ENCODE peak calls at places on chromosomes 1 and 21, in four cellular contexts. One of them, this sample, is unnamed.

GRCh38 chr1:173341307-173341706 is 134.2 kb upstream of the TNFSF4 start:
- DNase-seq in nephron progenitor cell: no peak
- DNase-seq in neural progenitor cell: no peak
- DNase-seq in progenitor cell of endocrine pancreas: no peak
- DNase-seq in this sample: no peak

GRCh38 chr1:22024485-22025367 is 23.3 kb downstream of the CELA3A start:
- DNase-seq in nephron progenitor cell: peak; percentile 45
- DNase-seq in neural progenitor cell: peak; percentile 73
- DNase-seq in progenitor cell of endocrine pancreas: peak; percentile 17
- DNase-seq in this sample: peak; percentile 69

GRCh38 chr1:225519166-225519863 is 91.5 kb upstream of the LBR start:
- DNase-seq in nephron progenitor cell: no peak
- DNase-seq in neural progenitor cell: peak; percentile 43
- DNase-seq in progenitor cell of endocrine pancreas: no peak
- DNase-seq in this sample: no peak

GRCh38 chr21:44301093-44301492 is 1.2 kb downstream of the PFKL start:
- DNase-seq in neural progenitor cell: no peak
- DNase-seq in progenitor cell of endocrine pancreas: no peak
- DNase-seq in nephron progenitor cell: no peak
- DNase-seq in this sample: no peak

GRCh38 chr1:176073524-176074157 is 133.4 kb downstream of the COP1 start:
- DNase-seq in progenitor cell of endocrine pancreas: no peak
- DNase-seq in nephron progenitor cell: peak; percentile 52
- DNase-seq in neural progenitor cell: peak; percentile 88
- DNase-seq in this sample: no peak

GRCh38 chr1:197130677-197131304 is 15.7 kb downstream of the ASPM start:
- DNase-seq in progenitor cell of endocrine pancreas: no peak
- DNase-seq in neural progenitor cell: no peak
- DNase-seq in nephron progenitor cell: no peak
- DNase-seq in this sample: no peak

GRCh38 chr1:21297975-21298374 is 7.7 kb upstream of the ECE1 start:
- DNase-seq in neural progenitor cell: no peak
- DNase-seq in progenitor cell of endocrine pancreas: no peak
- DNase-seq in nephron progenitor cell: no peak
- DNase-seq in this sample: no peak

GRCh38 chr21:43922949-43923348 is 57.9 kb downstream of the AGPAT3 start:
- DNase-seq in nephron progenitor cell: no peak
- DNase-seq in progenitor cell of endocrine pancreas: no peak
- DNase-seq in neural progenitor cell: no peak
- DNase-seq in this sample: no peak

GRCh38 chr1:174276087-174276486 is 116.8 kb downstream of the RABGAP1L start:
- DNase-seq in progenitor cell of endocrine pancreas: no peak
- DNase-seq in neural progenitor cell: no peak
- DNase-seq in nephron progenitor cell: no peak
- DNase-seq in this sample: no peak

GRCh38 chr1:198903203-198903602 is 264.4 kb downstream of the PTPRC start:
- DNase-seq in neural progenitor cell: peak; percentile 55
- DNase-seq in progenitor cell of endocrine pancreas: no peak
- DNase-seq in nephron progenitor cell: peak; percentile 16
- DNase-seq in this sample: peak; percentile 28

GRCh38 chr1:64171797-64172281 is 31.6 kb upstream of the UBE2U start:
- DNase-seq in progenitor cell of endocrine pancreas: no peak
- DNase-seq in nephron progenitor cell: no peak
- DNase-seq in neural progenitor cell: no peak
- DNase-seq in this sample: no peak

GRCh38 chr1:61056674-61057439 is 25.5 kb upstream of the NFIA start:
- DNase-seq in neural progenitor cell: peak; percentile 49
- DNase-seq in nephron progenitor cell: peak; percentile 51
- DNase-seq in progenitor cell of endocrine pancreas: no peak
- DNase-seq in this sample: peak; percentile 40

GRCh38 chr21:46083271-46084040 is 14.5 kb upstream of the COL6A2 start:
- DNase-seq in progenitor cell of endocrine pancreas: no peak
- DNase-seq in nephron progenitor cell: no peak
- DNase-seq in neural progenitor cell: no peak
- DNase-seq in this sample: no peak

GRCh38 chr1:203520315-203520714 is 26.4 kb downstream of the OPTC start:
- DNase-seq in neural progenitor cell: no peak
- DNase-seq in nephron progenitor cell: no peak
- DNase-seq in progenitor cell of endocrine pancreas: no peak
- DNase-seq in this sample: no peak

GRCh38 chr21:29098156-29098555 is 24.7 kb upstream of the CCT8 start:
- DNase-seq in progenitor cell of endocrine pancreas: no peak
- DNase-seq in nephron progenitor cell: no peak
- DNase-seq in neural progenitor cell: no peak
- DNase-seq in this sample: no peak

GRCh38 chr1:165235777-165236285 is 120.7 kb downstream of the LMX1A start:
- DNase-seq in progenitor cell of endocrine pancreas: no peak
- DNase-seq in neural progenitor cell: peak; percentile 90
- DNase-seq in nephron progenitor cell: peak; percentile 66
- DNase-seq in this sample: peak; percentile 61

GRCh38 chr1:116881879-116882520 is 27.7 kb upstream of the PTGFRN start:
- DNase-seq in neural progenitor cell: peak; percentile 42
- DNase-seq in progenitor cell of endocrine pancreas: no peak
- DNase-seq in nephron progenitor cell: peak; percentile 8
- DNase-seq in this sample: peak; percentile 35

GRCh38 chr1:158121604-158122254 is 59.0 kb upstream of the CD1D start:
- DNase-seq in progenitor cell of endocrine pancreas: peak; percentile 22
- DNase-seq in nephron progenitor cell: peak; percentile 55
- DNase-seq in neural progenitor cell: peak; percentile 82
- DNase-seq in this sample: peak; percentile 55

GRCh38 chr1:156498447-156499193 is 2.0 kb downstream of the MEF2D start:
- DNase-seq in progenitor cell of endocrine pancreas: no peak
- DNase-seq in neural progenitor cell: no peak
- DNase-seq in nephron progenitor cell: peak; percentile 31
- DNase-seq in this sample: no peak

GRCh38 chr1:84344286-84344685 is 42.8 kb downstream of the SAMD13 start:
- DNase-seq in progenitor cell of endocrine pancreas: no peak
- DNase-seq in nephron progenitor cell: no peak
- DNase-seq in neural progenitor cell: no peak
- DNase-seq in this sample: no peak

GRCh38 chr1:178540204-178540603 is 27.3 kb downstream of the TEX35 start:
- DNase-seq in progenitor cell of endocrine pancreas: no peak
- DNase-seq in neural progenitor cell: no peak
- DNase-seq in nephron progenitor cell: no peak
- DNase-seq in this sample: no peak

GRCh38 chr1:185853739-185854138 is 119.5 kb downstream of the HMCN1 start:
- DNase-seq in neural progenitor cell: no peak
- DNase-seq in progenitor cell of endocrine pancreas: no peak
- DNase-seq in nephron progenitor cell: no peak
- DNase-seq in this sample: no peak

GRCh38 chr1:109482796-109483638 is 688 bp upstream of the ATXN7L2 start:
- DNase-seq in nephron progenitor cell: peak; percentile 67
- DNase-seq in progenitor cell of endocrine pancreas: peak; percentile 50
- DNase-seq in neural progenitor cell: peak; percentile 80
- DNase-seq in this sample: peak; percentile 74

GRCh38 chr1:12179111-12179519 is 12.3 kb downstream of the TNFRSF1B start:
- DNase-seq in nephron progenitor cell: no peak
- DNase-seq in progenitor cell of endocrine pancreas: no peak
- DNase-seq in neural progenitor cell: no peak
- DNase-seq in this sample: no peak

GRCh38 chr21:42833859-42834729 is 45.2 kb downstream of the WDR4 start:
- DNase-seq in progenitor cell of endocrine pancreas: no peak
- DNase-seq in neural progenitor cell: no peak
- DNase-seq in nephron progenitor cell: no peak
- DNase-seq in this sample: no peak

GRCh38 chr21:33433001-33433400 is 29.8 kb downstream of the IFNGR2 start:
- DNase-seq in nephron progenitor cell: no peak
- DNase-seq in progenitor cell of endocrine pancreas: no peak
- DNase-seq in neural progenitor cell: no peak
- DNase-seq in this sample: no peak

GRCh38 chr21:25887646-25888321 is 153.0 kb downstream of the GABPA start:
- DNase-seq in neural progenitor cell: no peak
- DNase-seq in progenitor cell of endocrine pancreas: no peak
- DNase-seq in nephron progenitor cell: no peak
- DNase-seq in this sample: no peak
- TF ChIP-seq CTCF in neural progenitor cell: no peak
- TF ChIP-seq CTCF in progenitor cell of endocrine pancreas: no peak
- TF ChIP-seq CTCF in nephron progenitor cell: no peak
- TF ChIP-seq CTCF in this sample: no peak

GRCh38 chr1:220915117-220915440 is 35.8 kb downstream of the HLX start:
- DNase-seq in progenitor cell of endocrine pancreas: no peak
- DNase-seq in nephron progenitor cell: no peak
- DNase-seq in neural progenitor cell: no peak
- DNase-seq in this sample: no peak
- TF ChIP-seq CTCF in progenitor cell of endocrine pancreas: no peak
- TF ChIP-seq CTCF in nephron progenitor cell: no peak
- TF ChIP-seq CTCF in neural progenitor cell: no peak
- TF ChIP-seq CTCF in this sample: no peak

DNA sequence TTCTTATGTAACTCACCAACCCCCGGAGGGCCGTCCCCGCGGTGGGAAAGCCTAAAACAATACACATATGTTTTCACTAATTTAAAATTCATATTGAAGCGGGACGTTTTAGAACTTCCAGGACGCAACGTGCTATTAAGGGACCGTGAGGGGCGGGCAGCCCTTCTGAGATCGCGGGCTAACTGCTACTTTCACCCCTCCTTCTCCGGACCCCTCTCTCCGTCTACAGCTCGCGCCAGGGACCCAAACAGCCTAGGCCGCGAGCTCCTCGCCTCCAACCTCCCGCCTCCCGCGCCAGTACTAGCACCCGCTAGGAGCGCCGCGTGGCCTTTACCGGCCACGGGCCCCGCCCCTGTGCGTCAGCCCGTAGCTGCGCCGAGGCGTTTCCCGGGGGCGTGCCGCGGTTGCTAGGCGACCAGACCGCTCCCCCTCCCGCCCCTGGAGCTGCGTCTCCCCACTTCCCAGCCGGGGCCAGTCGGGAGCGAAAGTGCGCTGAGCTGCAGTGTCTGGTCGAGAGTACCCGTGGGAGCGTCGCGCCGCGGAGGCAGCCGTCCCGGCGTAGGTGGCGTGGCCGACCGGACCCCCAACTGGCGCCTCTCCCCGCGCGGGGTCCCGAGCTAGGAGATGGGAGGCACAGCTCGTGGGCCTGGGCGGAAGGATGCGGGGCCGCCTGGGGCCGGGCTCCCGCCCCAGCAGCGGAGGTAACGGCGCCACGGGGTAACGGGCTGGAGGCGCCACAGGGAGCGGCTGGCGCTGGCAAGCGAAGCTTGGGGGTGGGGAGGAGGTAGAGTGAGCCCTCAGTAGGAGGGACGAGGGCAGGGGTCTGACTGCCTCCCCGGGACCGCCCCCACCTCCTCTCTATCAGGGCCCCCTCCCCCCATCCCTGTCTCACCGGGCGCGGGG is at the start of gene DYRK3:
- DNase-seq in progenitor cell of endocrine pancreas: peak; percentile 85
- DNase-seq in neural progenitor cell: peak; percentile 98
- DNase-seq in nephron progenitor cell: peak; percentile 97
- DNase-seq in this sample: peak; percentile 91
- TF ChIP-seq CTCF in progenitor cell of endocrine pancreas: no peak
- TF ChIP-seq CTCF in neural progenitor cell: no peak
- TF ChIP-seq CTCF in nephron progenitor cell: no peak
- TF ChIP-seq CTCF in this sample: no peak

GRCh38 chr1:224172229-224172628 is 10.8 kb upstream of the DEGS1 start:
- DNase-seq in progenitor cell of endocrine pancreas: no peak
- DNase-seq in neural progenitor cell: no peak
- DNase-seq in nephron progenitor cell: no peak
- DNase-seq in this sample: no peak

GRCh38 chr1:224168859-224169380 is 14.1 kb upstream of the DEGS1 start:
- DNase-seq in nephron progenitor cell: no peak
- DNase-seq in neural progenitor cell: no peak
- DNase-seq in progenitor cell of endocrine pancreas: no peak
- DNase-seq in this sample: no peak

GRCh38 chr1:224170748-224171478 is 12.1 kb upstream of the DEGS1 start:
- DNase-seq in neural progenitor cell: peak; percentile 19
- DNase-seq in nephron progenitor cell: no peak
- DNase-seq in progenitor cell of endocrine pancreas: no peak
- DNase-seq in this sample: no peak

GRCh38 chr1:224173523-224173922 is 9.5 kb upstream of the DEGS1 start:
- DNase-seq in progenitor cell of endocrine pancreas: no peak
- DNase-seq in neural progenitor cell: no peak
- DNase-seq in nephron progenitor cell: no peak
- DNase-seq in this sample: no peak

GRCh38 chr1:224169876-224170275 is 13.2 kb upstream of the DEGS1 start:
- DNase-seq in nephron progenitor cell: no peak
- DNase-seq in neural progenitor cell: no peak
- DNase-seq in progenitor cell of endocrine pancreas: no peak
- DNase-seq in this sample: no peak
- TF ChIP-seq CTCF in nephron progenitor cell: no peak
- TF ChIP-seq CTCF in neural progenitor cell: no peak
- TF ChIP-seq CTCF in progenitor cell of endocrine pancreas: no peak
- TF ChIP-seq CTCF in this sample: no peak

GRCh38 chr1:201385299-201385891 is 7.9 kb upstream of the TNNT2 start:
- DNase-seq in neural progenitor cell: peak; percentile 74
- DNase-seq in progenitor cell of endocrine pancreas: peak; percentile 71
- DNase-seq in nephron progenitor cell: peak; percentile 78
- DNase-seq in this sample: peak; percentile 74
- TF ChIP-seq CTCF in neural progenitor cell: peak; percentile 88
- TF ChIP-seq CTCF in progenitor cell of endocrine pancreas: peak; percentile 91
- TF ChIP-seq CTCF in nephron progenitor cell: peak; percentile 84
- TF ChIP-seq CTCF in this sample: peak; percentile 79

DNA sequence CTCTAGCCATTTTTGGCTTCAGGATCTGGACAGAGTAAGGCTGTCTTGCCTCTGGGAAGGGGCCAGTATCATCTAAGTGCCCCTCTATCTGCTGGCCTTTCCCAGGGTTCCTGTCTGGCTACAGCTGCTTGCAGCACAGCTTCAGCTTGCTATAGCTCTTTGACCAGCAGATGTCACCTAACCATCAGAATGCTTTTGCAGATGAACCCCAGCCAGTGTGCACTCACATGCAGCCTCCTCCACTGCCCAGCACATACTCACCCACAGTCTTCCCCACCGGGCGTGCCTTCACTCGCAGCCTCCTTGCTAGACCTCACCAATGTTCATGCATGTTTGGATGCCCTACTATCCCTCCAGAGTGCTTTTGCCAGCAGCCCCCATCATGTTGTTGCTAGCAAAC is 769.0 kb downstream of the BRINP3 start:
- DNase-seq in progenitor cell of endocrine pancreas: no peak
- DNase-seq in neural progenitor cell: peak; percentile 51
- DNase-seq in nephron progenitor cell: no peak
- DNase-seq in this sample: no peak
- TF ChIP-seq CTCF in progenitor cell of endocrine pancreas: peak; percentile 29
- TF ChIP-seq CTCF in neural progenitor cell: peak; percentile 42
- TF ChIP-seq CTCF in nephron progenitor cell: no peak
- TF ChIP-seq CTCF in this sample: no peak

This sample was measured in glutamatergic neuron.